ENCODE peak calls at places on chromosomes 12 and 14, in five cellular contexts. Z is H1, Y is H9, S is neuronal stem cell, L is mesendoderm. G is an unnamed sample.

GRCh38 chr14:100761481-100761880 is 34.8 kb downstream of the DLK1 start:
- DNase-seq in L (no peak), Y (no peak), S (no peak), Z (no peak), G (peak)

GRCh38 chr12:110689601-110690430 is 901 bp upstream of the HVCN1 start:
- DNase-seq in S (no peak), Y (peak), Z (no peak), L (peak), G (no peak)

GRCh38 chr12:103583008-103583407 is 4.1 kb upstream of the STAB2 start:
- DNase-seq in Y (no peak), S (no peak), Z (no peak), L (no peak), G (no peak)

GRCh38 chr12:132955094-132955932 is 793 bp downstream of the ZNF605 start:
- DNase-seq in L (peak), Y (peak), S (peak), Z (no peak), G (peak)

GRCh38 chr12:49705479-49706267 is 1.5 kb downstream of the FMNL3 start:
- DNase-seq in Y (peak), L (peak), Z (no peak), S (no peak), G (peak)

GRCh38 chr14:60616326-60617044 is 32.8 kb downstream of the SIX1 start:
- DNase-seq in Y (no peak), S (no peak), Z (no peak), L (peak), G (no peak)

GRCh38 chr12:85277900-85278597 is 2.0 kb upstream of the ALX1 start:
- DNase-seq in Z (no peak), L (peak), Y (peak), S (peak), G (no peak)

GRCh38 chr14:56989359-56989758 is 179.1 kb upstream of the OTX2 start:
- DNase-seq in Y (no peak), S (no peak), L (no peak), Z (no peak), G (no peak)

GRCh38 chr14:100098171-100098570 is 32.9 kb downstream of the EVL start:
- DNase-seq in Y (no peak), Z (no peak), S (no peak), L (no peak), G (no peak)

GRCh38 chr14:93056840-93057585 is 58.7 kb downstream of the ITPK1 start:
- DNase-seq in S (no peak), Z (no peak), Y (no peak), L (no peak), G (no peak)

GRCh38 chr12:17416748-17417147 is 673.2 kb downstream of the RERGL start:
- DNase-seq in Z (no peak), S (no peak), L (no peak), Y (no peak), G (no peak)

GRCh38 chr14:64387232-64387737 is 868 bp upstream of the MTHFD1 start:
- DNase-seq in S (no peak), Y (no peak), Z (no peak), L (peak), G (peak)

GRCh38 chr12:104998423-104999346 is 12.6 kb downstream of the NOPCHAP1 start:
- DNase-seq in Y (no peak), Z (no peak), L (no peak), S (no peak), G (no peak)

GRCh38 chr12:109888179-109889020 is 8.1 kb upstream of the GLTP start:
- DNase-seq in Y (no peak), Z (no peak), L (no peak), S (no peak), G (peak)

GRCh38 chr14:100665518-100666032 is 61.1 kb upstream of the DLK1 start:
- DNase-seq in Z (no peak), L (no peak), Y (no peak), S (no peak), G (no peak)

GRCh38 chr14:76664790-76665189 is 96.5 kb upstream of the VASH1 start:
- DNase-seq in Z (no peak), Y (no peak), L (no peak), S (no peak), G (no peak)

GRCh38 chr12:110647669-110648068 is 33.7 kb downstream of the TCTN1 start:
- DNase-seq in L (no peak), Y (no peak), S (no peak), Z (no peak), G (no peak)

GRCh38 chr12:30622509-30622908 is 73.2 kb downstream of the IPO8 start:
- DNase-seq in Z (no peak), S (no peak), L (no peak), Y (no peak), G (peak)

GRCh38 chr12:50988871-50989270 is 36.5 kb downstream of the HIGD1C start:
- DNase-seq in L (no peak), Z (no peak), Y (no peak), S (no peak), G (no peak)

GRCh38 chr12:30546121-30546520 is 149.5 kb downstream of the IPO8 start:
- DNase-seq in L (no peak), Y (no peak), Z (no peak), S (no peak), G (no peak)

GRCh38 chr12:120190386-120190785 is 4.1 kb downstream of the GCN1 start:
- DNase-seq in Z (no peak), S (no peak), L (no peak), Y (no peak), G (no peak)

GRCh38 chr12:105880824-105881388 is 257.8 kb downstream of the NUAK1 start:
- DNase-seq in Z (no peak), Y (no peak), L (peak), S (no peak), G (no peak)

GRCh38 chr12:19491863-19492262 is 52.6 kb downstream of the AEBP2 start:
- DNase-seq in Y (no peak), L (no peak), Z (no peak), S (no peak), G (no peak)

GRCh38 chr12:50825372-50825838 is 17.3 kb upstream of the TMPRSS12 start:
- DNase-seq in Z (no peak), Y (no peak), S (peak), L (peak), G (peak)

GRCh38 chr14:104981699-104982541 is 3.7 kb upstream of the CLBA1 start:
- DNase-seq in Y (no peak), S (no peak), Z (no peak), L (no peak), G (no peak)

GRCh38 chr14:36279306-36280244 is 40.9 kb downstream of the MBIP start:
- DNase-seq in Z (no peak), Y (no peak), L (peak), S (peak), G (no peak)

GRCh38 chr12:56086608-56087007 is 6.6 kb downstream of the ERBB3 start:
- DNase-seq in Z (no peak), S (no peak), Y (no peak), L (peak), G (no peak)

GRCh38 chr14:71720978-71721624 is 211.1 kb upstream of the RGS6 start:
- DNase-seq in Z (peak), S (peak), L (peak), Y (peak), G (peak)

GRCh38 chr14:71597955-71598659 is 334.1 kb upstream of the RGS6 start:
- DNase-seq in Z (no peak), S (no peak), L (no peak), Y (no peak), G (no peak)

GRCh38 chr14:71728386-71728785 is 203.8 kb upstream of the RGS6 start:
- DNase-seq in L (no peak), Y (no peak), S (no peak), Z (no peak), G (no peak)

GRCh38 chr12:117025481-117026151 is 73.6 kb downstream of the TESC start:
- DNase-seq in Y (peak), S (peak), L (peak), Z (peak), G (peak)

GRCh38 chr12:11650697-11651281 is 1.3 kb downstream of the ETV6 start:
- DNase-seq in L (no peak), Y (no peak), S (peak), Z (no peak), G (peak)

GRCh38 chr12:76820888-76821482 is 57.1 kb downstream of the ZDHHC17 start:
- DNase-seq in Y (peak), Z (peak), L (peak), S (peak), G (peak)

GRCh38 chr14:100593751-100594624 is 6.8 kb upstream of the BEGAIN start:
- DNase-seq in S (no peak), L (no peak), Z (no peak), Y (no peak), G (no peak)

GRCh38 chr14:42884100-42884499 is 1277.4 kb downstream of the LRFN5 start:
- DNase-seq in L (peak), Y (no peak), Z (no peak), S (no peak), G (peak)

GRCh38 chr12:42873401-42873800 is 283.9 kb upstream of the PRICKLE1 start:
- DNase-seq in S (no peak), Y (no peak), L (no peak), Z (no peak), G (no peak)

GRCh38 chr12:46921754-46922113 is 95.9 kb upstream of the SLC38A4 start:
- DNase-seq in S (no peak), L (no peak), Z (no peak), Y (no peak), G (peak)
- H3K18ac ChIP-seq in S (no peak), L (no peak), Z (no peak), Y (no peak), G (no peak)

DNA sequence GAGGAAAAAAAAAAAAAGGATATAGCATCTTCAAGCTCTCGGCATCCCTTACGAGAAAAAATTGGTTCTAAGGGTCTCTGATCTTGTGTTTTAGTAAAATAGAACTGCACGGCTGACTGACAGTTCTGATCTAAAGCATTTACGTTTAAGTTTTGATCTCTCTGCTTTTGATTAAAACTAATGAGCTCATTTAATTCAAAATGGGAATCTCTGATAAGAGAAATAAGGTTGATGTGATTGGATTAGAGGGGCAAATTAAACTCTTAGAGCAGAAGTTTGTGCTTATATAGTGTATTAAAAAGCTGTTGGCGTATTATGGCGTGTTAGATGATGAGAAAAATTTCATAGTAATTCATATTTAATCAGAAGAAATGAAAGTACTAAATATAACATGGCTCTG is 217.6 kb downstream of the EGLN3 start:
- DNase-seq in Z (no peak), Y (no peak), S (no peak), L (no peak), G (no peak)
- H3K27ac ChIP-seq in Z (no peak), Y (no peak), S (no peak), L (no peak), G (no peak)

GRCh38 chr14:38400751-38401150 is 144.9 kb upstream of the CLEC14A start:
- DNase-seq in S (no peak), Z (no peak), Y (no peak), L (no peak), G (no peak)

GRCh38 chr14:38405851-38406630 is 150.1 kb upstream of the CLEC14A start:
- DNase-seq in Y (peak), S (peak), Z (no peak), L (peak), G (peak)

GRCh38 chr14:38404616-38405015 is 148.7 kb upstream of the CLEC14A start:
- DNase-seq in S (no peak), Z (no peak), Y (no peak), L (no peak), G (peak)

GRCh38 chr14:38399652-38400051 is 143.8 kb upstream of the CLEC14A start:
- DNase-seq in S (no peak), Y (no peak), Z (no peak), L (no peak), G (no peak)

GRCh38 chr14:38404100-38404541 is 148.2 kb upstream of the CLEC14A start:
- DNase-seq in L (no peak), Y (no peak), S (no peak), Z (no peak), G (peak)
- H3K18ac ChIP-seq in L (no peak), Y (no peak), S (no peak), Z (no peak), G (no peak)

GRCh38 chr12:32248594-32249140 is 142.0 kb downstream of the BICD1 start:
- DNase-seq in L (no peak), Y (no peak), S (no peak), Z (no peak), G (peak)

GRCh38 chr12:32253154-32253795 is 146.1 kb upstream of the FGD4 start:
- DNase-seq in Y (no peak), S (no peak), L (no peak), Z (no peak), G (no peak)

GRCh38 chr12:32254260-32254659 is 145.1 kb upstream of the FGD4 start:
- DNase-seq in S (no peak), Y (no peak), Z (no peak), L (no peak), G (no peak)

GRCh38 chr12:32249701-32250270 is 143.1 kb downstream of the BICD1 start:
- DNase-seq in Y (no peak), S (no peak), L (no peak), Z (no peak), G (no peak)

DNA sequence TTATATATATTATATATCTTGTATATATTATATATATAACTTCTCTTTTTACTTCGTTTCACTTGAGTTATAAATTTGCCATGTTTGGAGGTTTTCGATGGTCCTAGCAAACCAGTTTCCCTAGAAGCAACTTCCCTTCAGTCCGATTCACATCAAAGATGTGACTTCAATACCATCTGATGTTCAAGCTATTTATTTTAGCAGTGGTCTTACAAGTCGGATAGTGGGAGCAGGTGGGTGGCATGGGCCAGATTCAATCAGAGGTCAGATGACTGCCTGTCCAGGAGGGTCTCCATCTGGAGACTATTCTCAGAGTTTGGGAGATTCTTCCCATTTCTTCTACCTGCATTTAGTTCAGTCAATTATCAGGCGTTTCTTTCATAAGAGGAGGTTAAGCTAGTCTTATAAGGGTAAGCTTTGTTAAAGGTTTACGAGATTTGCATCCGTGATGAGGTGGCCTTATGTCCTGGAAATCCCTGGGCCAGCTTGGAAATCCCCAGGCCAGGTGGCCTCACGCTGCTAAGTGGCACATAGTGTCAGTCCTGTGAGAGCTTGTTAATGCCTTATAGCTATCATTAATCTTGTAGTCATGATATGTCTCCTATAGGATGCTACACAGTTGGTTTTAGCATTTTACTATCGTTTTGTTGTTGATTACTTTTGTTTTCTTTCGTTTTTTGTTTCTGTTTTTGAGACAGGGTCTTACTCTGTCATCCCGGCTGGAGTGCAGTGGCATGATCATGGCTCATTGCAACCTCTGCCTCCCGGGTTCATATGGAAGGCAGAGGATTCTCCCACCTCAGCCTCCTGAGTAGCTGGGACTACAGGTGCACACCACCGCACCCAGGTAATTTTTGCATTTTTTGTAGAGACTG is 145.8 kb downstream of the BICD1 start:
- DNase-seq in Y (no peak), S (no peak), Z (no peak), L (no peak), G (no peak)
- H3K27ac ChIP-seq in Y (no peak), S (no peak), Z (no peak), L (no peak), G (no peak)